ENCODE peak calls at places on chromosomes 11 and 22, in nine cellular contexts. W, C, I, L, X, F, Y, O and P are unnamed samples.

GRCh38 chr11:11640152-11640551 is 18.3 kb upstream of the GALNT18 start:
- DNase-seq in W (no peak), C (no peak), I (no peak), L (no peak), X (no peak), F (no peak), Y (no peak), O (no peak), P (no peak)

GRCh38 chr11:86702387-86702983 is 30.1 kb upstream of the ME3 start:
- DNase-seq in W (no peak), C (no peak), I (no peak), L (no peak), X (no peak), F (no peak), Y (no peak), O (no peak), P (no peak)

GRCh38 chr11:104897891-104898684 is at the start of gene CASP12:
- DNase-seq in W (no peak), C (no peak), I (peak), L (no peak), X (no peak), F (no peak), Y (peak), O (no peak), P (no peak)

GRCh38 chr11:87889126-87889525 is 286.1 kb downstream of the RAB38 start:
- DNase-seq in W (no peak), C (no peak), I (no peak), L (no peak), X (no peak), F (no peak), Y (no peak), O (no peak), P (no peak)

GRCh38 chr22:41542224-41542623 is 2.0 kb downstream of the POLR3H start:
- DNase-seq in W (no peak), C (no peak), I (no peak), L (no peak), X (no peak), F (no peak), Y (no peak), O (no peak), P (no peak)

GRCh38 chr22:37229805-37230672 is 14.0 kb downstream of the RAC2 start:
- DNase-seq in W (no peak), C (peak), I (peak), L (peak), X (peak), F (peak), Y (no peak), O (peak), P (peak)

GRCh38 chr11:102320166-102320565 is 2.9 kb downstream of the BIRC3 start:
- DNase-seq in W (no peak), C (no peak), I (no peak), L (no peak), X (no peak), F (no peak), Y (no peak), O (no peak), P (no peak)

GRCh38 chr11:353315-353857 is 15.9 kb upstream of the B4GALNT4 start:
- DNase-seq in W (peak), C (peak), I (peak), L (peak), X (peak), F (no peak), Y (peak), O (peak), P (no peak)

GRCh38 chr22:23495614-23496444 is 84.3 kb downstream of the IGLL1 start:
- DNase-seq in W (no peak), C (no peak), I (no peak), L (no peak), X (no peak), F (no peak), Y (no peak), O (no peak), P (no peak)

GRCh38 chr22:34972498-34972897 is 93.5 kb upstream of the ISX start:
- DNase-seq in W (no peak), C (no peak), I (no peak), L (no peak), X (no peak), F (no peak), Y (no peak), O (no peak), P (no peak)

GRCh38 chr11:32821517-32821916 is 8.2 kb upstream of the PRRG4 start:
- DNase-seq in W (no peak), C (no peak), I (no peak), L (no peak), X (no peak), F (no peak), Y (no peak), O (no peak), P (no peak)

GRCh38 chr11:58446294-58446693 is 4.3 kb upstream of the OR5B12 start:
- DNase-seq in W (no peak), C (no peak), I (no peak), L (no peak), X (peak), F (no peak), Y (no peak), O (no peak), P (no peak)

GRCh38 chr22:24969588-24970301 is 17.2 kb downstream of the KIAA1671 start:
- DNase-seq in W (peak), C (peak), I (no peak), L (peak), X (no peak), F (no peak), Y (no peak), O (no peak), P (no peak)

GRCh38 chr22:19494001-19494560 is 14.4 kb downstream of the CDC45 start:
- DNase-seq in W (no peak), C (no peak), I (no peak), L (no peak), X (no peak), F (no peak), Y (no peak), O (no peak), P (no peak)
- TF ChIP-seq POLR2A in W (no peak), C (no peak), I (no peak), L (no peak), X (peak), F (no peak), Y (no peak), O (no peak), P (no peak)

GRCh38 chr11:44530413-44531115 is 34.9 kb upstream of the CD82 start:
- DNase-seq in W (no peak), C (no peak), I (no peak), L (no peak), X (peak), F (no peak), Y (no peak), O (no peak), P (no peak)
- TF ChIP-seq POLR2A in W (no peak), C (no peak), I (no peak), L (no peak), X (peak), F (no peak), Y (no peak), O (no peak), P (no peak)

GRCh38 chr11:118791015-118791960 is at the start of gene DDX6:
- DNase-seq in W (peak), C (peak), I (peak), L (peak), X (peak), F (peak), Y (peak), O (peak), P (peak)

GRCh38 chr11:118792642-118793124 is 1.7 kb upstream of the DDX6 start:
- DNase-seq in W (peak), C (peak), I (peak), L (peak), X (peak), F (peak), Y (peak), O (peak), P (no peak)

GRCh38 chr11:118790357-118791014 is 478 bp downstream of the DDX6 start:
- DNase-seq in W (peak), C (peak), I (peak), L (peak), X (peak), F (peak), Y (peak), O (peak), P (peak)

GRCh38 chr11:118789501-118790356 is 1.2 kb downstream of the DDX6 start:
- DNase-seq in W (no peak), C (no peak), I (no peak), L (no peak), X (peak), F (peak), Y (no peak), O (no peak), P (no peak)

GRCh38 chr11:118791961-118792578 is 1.1 kb upstream of the DDX6 start:
- DNase-seq in W (no peak), C (peak), I (peak), L (peak), X (peak), F (peak), Y (peak), O (peak), P (no peak)
- TF ChIP-seq POLR2A in W (no peak), C (no peak), I (no peak), L (no peak), X (no peak), F (no peak), Y (no peak), O (no peak), P (no peak)

DNA sequence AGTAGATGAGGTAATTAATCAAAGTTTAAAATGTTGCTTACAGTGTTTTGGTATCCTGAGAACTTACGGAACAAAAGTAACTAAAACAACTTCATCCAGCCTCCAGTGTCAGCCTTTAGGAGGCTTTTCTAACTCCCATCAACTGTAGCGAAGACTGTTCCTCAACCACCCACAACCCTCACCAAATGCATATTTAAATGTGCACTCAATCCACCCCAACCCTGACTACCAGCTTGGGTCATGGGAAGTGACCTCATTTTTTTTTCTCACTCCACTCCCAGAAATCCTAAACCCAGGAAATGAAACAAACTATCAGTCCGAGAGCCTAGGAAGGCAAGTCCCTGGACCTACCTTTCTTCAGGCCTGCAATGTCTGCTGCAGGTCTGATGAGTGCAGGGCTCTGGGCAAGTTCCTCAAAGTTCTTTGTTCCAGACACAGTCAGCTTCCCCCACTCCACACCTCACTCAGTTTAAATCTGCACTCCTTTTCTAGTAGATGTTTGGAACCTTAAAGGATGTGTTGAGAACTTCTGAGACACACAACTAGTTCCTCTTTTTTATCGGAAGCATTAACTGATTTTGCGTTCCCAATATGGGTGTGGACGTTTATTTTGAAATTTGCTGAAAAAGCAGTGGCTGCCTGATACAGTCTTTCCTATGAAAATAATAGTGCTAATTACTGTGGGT is at the start of gene MS4A4E:
- DNase-seq in W (no peak), C (no peak), I (no peak), L (no peak), X (peak), F (no peak), Y (no peak), O (no peak), P (no peak)
- TF ChIP-seq POLR2A in W (no peak), C (peak), I (no peak), L (no peak), X (no peak), F (no peak), Y (no peak), O (no peak), P (no peak)

DNA sequence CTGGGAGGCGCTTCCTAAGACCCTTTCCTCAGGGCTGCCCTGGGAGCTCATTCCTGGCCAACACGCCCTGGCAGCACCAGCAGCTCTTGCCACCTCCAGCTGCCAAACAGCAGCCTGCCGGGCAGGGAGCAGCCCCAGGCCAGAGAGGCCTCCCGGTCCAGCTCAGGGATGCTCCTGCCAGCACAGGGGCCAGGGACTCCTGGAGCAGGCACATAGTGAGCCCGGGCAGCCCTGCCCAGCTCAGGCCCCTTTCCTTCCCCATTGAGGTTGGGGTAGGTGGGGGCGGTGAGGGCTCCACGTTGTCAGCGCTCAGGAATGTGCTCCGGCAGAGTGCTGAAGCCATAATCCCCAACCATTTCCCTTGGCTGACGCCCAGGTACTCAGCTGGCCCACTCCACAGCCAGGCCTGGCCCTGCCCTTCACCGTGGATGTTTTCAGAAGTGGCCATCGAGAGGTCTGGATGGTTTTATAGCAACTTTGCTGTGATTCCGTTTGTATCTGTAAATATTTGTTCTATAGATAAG is 7.6 kb downstream of the SLC39A13 start:
- DNase-seq in W (no peak), C (no peak), I (peak), L (peak), X (no peak), F (no peak), Y (peak), O (peak), P (peak)
- TF ChIP-seq POLR2A in W (no peak), C (no peak), I (no peak), L (no peak), X (peak), F (no peak), Y (no peak), O (no peak), P (no peak)